ENCODE peak calls at places on chromosome 16, in ten cellular contexts. U is right lobe of liver, I is fibroblast of lung, W is endodermal cell, F is body of pancreas, R is GM12865, Z is GM06990, Q is pancreas, G is IMR-90, P is progenitor cell of endocrine pancreas. B is an unnamed sample.
A peak's percentile ranks its signal among the peaks of the same experiment; 100 is the strongest.

GRCh38 chr16:25184771-25185170 is 32.0 kb upstream of the AQP8 start:
- DNase-seq in U (no peak), I (no peak), W (no peak), F (no peak), R (no peak), Z (no peak), Q (no peak), G (no peak), P (no peak), B (no peak)

GRCh38 chr16:27550582-27550920 is 607 bp downstream of the KATNIP start:
- DNase-seq in U (no peak), I (no peak), W (no peak), F (no peak), R (no peak), Z (no peak), Q (no peak), G (no peak), P (no peak), B (no peak)

GRCh38 chr16:23948949-23949392 is 113.2 kb downstream of the PRKCB start:
- DNase-seq in U (no peak), I (no peak), W (no peak), F (peak; percentile 17), R (no peak), Z (no peak), Q (no peak), G (no peak), P (no peak), B (peak; percentile 18)

GRCh38 chr16:48948911-48949310 is 332.7 kb downstream of the CBLN1 start:
- DNase-seq in U (no peak), I (no peak), W (no peak), F (no peak), R (no peak), Z (no peak), Q (no peak), G (no peak), P (no peak), B (no peak)

GRCh38 chr16:84308120-84308519 is 13.4 kb downstream of the WFDC1 start:
- DNase-seq in U (no peak), I (peak; percentile 39), W (peak; percentile 91), F (peak; percentile 31), R (peak; percentile 37), Z (peak; percentile 21), Q (no peak), G (peak; percentile 34), P (peak; percentile 20), B (peak; percentile 50)

GRCh38 chr16:69438465-69438864 is 14.0 kb downstream of the CYB5B start:
- DNase-seq in U (no peak), I (no peak), W (no peak), F (no peak), R (peak; percentile 44), Z (peak; percentile 23), Q (no peak), G (no peak), P (no peak), B (peak; percentile 48)

GRCh38 chr16:82715833-82716232 is 89.1 kb downstream of the CDH13 start:
- DNase-seq in U (no peak), I (no peak), W (peak; percentile 59), F (no peak), R (no peak), Z (no peak), Q (no peak), G (no peak), P (no peak), B (no peak)

GRCh38 chr16:19284207-19284606 is 1.3 kb upstream of the CLEC19A start:
- DNase-seq in U (peak; percentile 77), I (no peak), W (no peak), F (peak; percentile 81), R (no peak), Z (no peak), Q (peak; percentile 61), G (no peak), P (no peak), B (no peak)

GRCh38 chr16:66028505-66029216 is 337.8 kb upstream of the CDH5 start:
- DNase-seq in U (no peak), I (peak; percentile 80), W (no peak), F (no peak), R (no peak), Z (no peak), Q (no peak), G (peak; percentile 89), P (no peak), B (no peak)

GRCh38 chr16:84667600-84668309 is 19.4 kb downstream of the KLHL36 start:
- DNase-seq in U (no peak), I (no peak), W (peak; percentile 64), F (no peak), R (no peak), Z (no peak), Q (no peak), G (no peak), P (no peak), B (no peak)

GRCh38 chr16:75160386-75160785 is 12.1 kb downstream of the ZFP1 start:
- DNase-seq in U (no peak), I (no peak), W (no peak), F (no peak), R (no peak), Z (no peak), Q (no peak), G (no peak), P (no peak), B (no peak)

GRCh38 chr16:89547860-89548259 is 12.6 kb upstream of the RPL13 start:
- DNase-seq in U (no peak), I (no peak), W (no peak), F (no peak), R (no peak), Z (no peak), Q (no peak), G (no peak), P (no peak), B (no peak)

GRCh38 chr16:24689128-24689527 is 40.3 kb upstream of the TNRC6A start:
- DNase-seq in U (peak; percentile 52), I (peak; percentile 61), W (peak; percentile 70), F (peak; percentile 26), R (peak; percentile 57), Z (no peak), Q (no peak), G (peak; percentile 48), P (no peak), B (peak; percentile 45)

GRCh38 chr16:68668266-68668665 is 23.2 kb downstream of the CDH3 start:
- DNase-seq in U (no peak), I (no peak), W (no peak), F (no peak), R (peak; percentile 77), Z (peak; percentile 39), Q (no peak), G (peak; percentile 5), P (no peak), B (peak; percentile 42)

GRCh38 chr16:50381679-50382440 is 13.1 kb upstream of the BRD7 start:
- DNase-seq in U (no peak), I (no peak), W (peak; percentile 82), F (peak; percentile 19), R (peak; percentile 52), Z (no peak), Q (no peak), G (no peak), P (no peak), B (no peak)
- TF ChIP-seq CTCF in U (no peak), I (no peak), W (peak; percentile 78), F (no peak), R (peak; percentile 32), Z (peak; percentile 31), Q (no peak), G (no peak), P (peak; percentile 23), B (peak; percentile 7)

GRCh38 chr16:51816929-51817328 is 665.9 kb upstream of the SALL1 start:
- DNase-seq in U (no peak), I (peak; percentile 50), W (no peak), F (no peak), R (no peak), Z (no peak), Q (no peak), G (peak; percentile 67), P (no peak), B (no peak)

GRCh38 chr16:51815527-51815926 is 664.5 kb upstream of the SALL1 start:
- DNase-seq in U (no peak), I (peak; percentile 34), W (no peak), F (no peak), R (no peak), Z (no peak), Q (no peak), G (peak; percentile 32), P (no peak), B (no peak)

GRCh38 chr16:51814617-51815016 is 663.5 kb upstream of the SALL1 start:
- DNase-seq in U (no peak), I (no peak), W (no peak), F (no peak), R (no peak), Z (no peak), Q (no peak), G (no peak), P (no peak), B (no peak)

GRCh38 chr16:51812945-51813344 is 661.9 kb upstream of the SALL1 start:
- DNase-seq in U (no peak), I (no peak), W (no peak), F (no peak), R (no peak), Z (no peak), Q (no peak), G (no peak), P (no peak), B (no peak)

GRCh38 chr16:51813609-51814008 is 662.5 kb upstream of the SALL1 start:
- DNase-seq in U (no peak), I (no peak), W (peak; percentile 76), F (no peak), R (no peak), Z (no peak), Q (no peak), G (no peak), P (no peak), B (no peak)
- TF ChIP-seq CTCF in U (no peak), I (peak; percentile 16), W (peak; percentile 86), F (no peak), R (no peak), Z (no peak), Q (no peak), G (peak; percentile 23), P (peak; percentile 36), B (no peak)

DNA sequence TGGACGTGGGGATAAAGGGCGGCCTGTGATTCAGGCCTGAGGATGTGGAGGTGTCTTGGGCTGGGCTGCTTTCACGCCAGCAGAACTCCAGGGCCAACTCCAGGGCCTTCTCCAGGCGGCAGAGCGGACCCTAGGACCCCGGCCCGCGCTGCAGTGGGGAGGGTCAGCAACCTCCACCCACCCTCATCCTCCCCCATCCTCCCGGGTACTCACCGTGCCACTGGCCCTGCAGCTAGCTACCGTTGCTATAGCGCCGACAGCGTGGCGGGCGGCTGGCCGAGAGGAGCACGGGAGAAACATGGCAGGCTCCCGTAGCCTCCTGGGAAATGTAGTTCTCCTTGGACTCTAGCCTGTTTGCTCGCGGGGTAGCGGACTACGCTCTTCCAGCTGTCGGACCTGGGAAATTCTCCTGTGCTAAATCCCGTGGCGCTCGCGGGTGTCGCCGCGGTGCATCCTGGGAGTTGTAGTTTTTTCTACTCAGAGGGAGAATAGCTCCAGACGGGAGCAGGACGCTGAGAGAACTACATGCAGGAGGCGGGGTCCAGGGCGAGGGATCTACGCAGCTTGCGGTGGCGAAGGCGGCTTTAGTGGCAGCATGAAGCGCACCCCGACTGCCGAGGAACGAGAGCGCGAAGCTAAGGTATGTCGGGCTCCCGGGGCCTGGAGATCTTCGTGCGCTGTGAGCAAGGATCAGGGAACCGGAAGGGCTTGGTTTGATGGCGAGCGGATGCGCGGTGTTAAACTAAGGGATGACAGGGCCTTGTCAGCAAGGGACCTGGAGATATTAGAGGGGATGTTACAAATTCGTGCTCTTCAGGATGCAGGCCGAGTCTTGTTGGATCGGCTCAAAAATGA is at the start of the genes FTO and RPGRIP1L:
- DNase-seq in U (peak; percentile 99), I (peak; percentile 99), W (peak; percentile 100), F (peak; percentile 99), R (peak; percentile 99), Z (peak; percentile 98), Q (peak; percentile 97), G (peak; percentile 99), P (peak; percentile 100), B (peak; percentile 95)
- TF ChIP-seq CTCF in U (no peak), I (no peak), W (no peak), F (peak; percentile 24), R (peak; percentile 5), Z (no peak), Q (peak; percentile 12), G (peak; percentile 5), P (no peak), B (no peak)

GRCh38 chr16:8935989-8936388 is 27.7 kb downstream of the USP7 start:
- DNase-seq in U (no peak), I (no peak), W (peak; percentile 83), F (no peak), R (peak; percentile 63), Z (peak; percentile 34), Q (no peak), G (no peak), P (no peak), B (no peak)
- TF ChIP-seq CTCF in U (no peak), I (peak; percentile 28), W (peak; percentile 65), F (no peak), R (peak; percentile 13), Z (peak; percentile 38), Q (no peak), G (peak; percentile 23), P (no peak), B (peak; percentile 3)

B was measured in GM13976.